ENCODE peak calls at places on chromosomes 2 and 18, in five cellular contexts. D is H9, X is H1, L is mesenchymal stem cell, P is trophoblast cell. U is an unnamed sample.

GRCh38 chr18:11689031-11689971 is at the start of gene GNAL:
- DNase-seq in D (peak; percentile 88), X (peak; percentile 75), L (peak; percentile 87), P (peak; percentile 8), U (peak; percentile 84)

GRCh38 chr2:144071461-144071860 is 448.5 kb downstream of the ZEB2 start:
- DNase-seq in D (no peak), X (no peak), L (no peak), P (no peak), U (no peak)

GRCh38 chr2:46187112-46187618 is 110.0 kb upstream of the EPAS1 start:
- DNase-seq in D (no peak), X (no peak), L (peak; percentile 46), P (no peak), U (no peak)

GRCh38 chr2:99984781-99985525 is 157.4 kb downstream of the AFF3 start:
- DNase-seq in D (no peak), X (no peak), L (peak; percentile 26), P (no peak), U (no peak)

GRCh38 chr18:70154591-70155194 is 50.8 kb downstream of the RTTN start:
- DNase-seq in D (no peak), X (no peak), L (peak; percentile 82), P (peak; percentile 77), U (no peak)

GRCh38 chr2:151410485-151410833 is 757 bp downstream of the RIF1 start:
- DNase-seq in D (no peak), X (no peak), L (peak; percentile 27), P (no peak), U (peak; percentile 31)

GRCh38 chr2:3229221-3229620 is 148.4 kb downstream of the EIPR1 start:
- DNase-seq in D (no peak), X (no peak), L (no peak), P (no peak), U (no peak)

GRCh38 chr2:232075080-232075479 is 113.6 kb downstream of the DIS3L2 start:
- DNase-seq in D (no peak), X (no peak), L (peak; percentile 10), P (no peak), U (no peak)

GRCh38 chr18:25921677-25922421 is 168.6 kb downstream of the SS18 start:
- DNase-seq in D (peak; percentile 68), X (peak; percentile 25), L (peak; percentile 12), P (peak; percentile 43), U (no peak)

GRCh38 chr2:231672617-231673347 is 35.5 kb upstream of the PTMA start:
- DNase-seq in D (peak; percentile 94), X (no peak), L (peak; percentile 80), P (peak; percentile 73), U (no peak)

GRCh38 chr2:48749820-48750739 is 5.4 kb downstream of the LHCGR start:
- DNase-seq in D (no peak), X (no peak), L (no peak), P (no peak), U (no peak)

GRCh38 chr2:213065583-213066444 is 85.6 kb downstream of the IKZF2 start:
- DNase-seq in D (peak; percentile 39), X (no peak), L (peak; percentile 20), P (no peak), U (no peak)

GRCh38 chr2:60463249-60463648 is 90.2 kb downstream of the BCL11A start:
- DNase-seq in D (no peak), X (no peak), L (no peak), P (no peak), U (no peak)

GRCh38 chr18:23725351-23725750 is 36.1 kb downstream of the LAMA3 start:
- DNase-seq in D (no peak), X (no peak), L (no peak), P (no peak), U (no peak)

GRCh38 chr2:191292869-191293268 is 47.7 kb downstream of the MYO1B start:
- DNase-seq in D (no peak), X (no peak), L (no peak), P (no peak), U (no peak)
- H3K27me3 ChIP-seq in D (no peaks in the 10 kb centered on the region), X (no peaks in the 10 kb centered on the region), L (no peaks in the 10 kb centered on the region), P (no peaks in the 10 kb centered on the region), U (no peaks in the 10 kb centered on the region)

GRCh38 chr2:12818416-12819097 is 101.8 kb downstream of the TRIB2 start:
- DNase-seq in D (no peak), X (no peak), L (no peak), P (no peak), U (no peak)

GRCh38 chr2:12816379-12817306 is 99.9 kb downstream of the TRIB2 start:
- DNase-seq in D (no peak), X (no peak), L (peak; percentile 53), P (no peak), U (no peak)

GRCh38 chr2:12819721-12820120 is 103.0 kb downstream of the TRIB2 start:
- DNase-seq in D (no peak), X (no peak), L (peak; percentile 74), P (no peak), U (no peak)

GRCh38 chr2:12817870-12818269 is 101.1 kb downstream of the TRIB2 start:
- DNase-seq in D (no peak), X (no peak), L (no peak), P (no peak), U (no peak)

DNA sequence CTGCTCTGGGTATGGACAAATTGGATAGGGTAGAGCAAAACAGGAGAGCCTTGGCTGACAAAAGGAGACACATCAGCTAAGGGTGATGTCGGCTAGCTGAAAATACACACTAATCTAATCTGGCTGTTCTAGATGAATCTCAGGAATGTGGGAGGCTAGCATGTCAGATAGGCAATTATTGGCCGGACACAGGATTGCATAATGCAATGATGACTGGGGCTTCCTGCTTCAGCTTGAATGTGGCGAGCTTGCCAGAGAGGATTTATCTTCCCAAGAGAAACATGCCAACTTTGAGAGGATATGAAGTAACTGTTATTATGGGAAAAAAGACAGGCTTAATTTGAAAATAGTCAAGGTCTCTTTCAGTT is 102.3 kb downstream of the TRIB2 start:
- DNase-seq in D (no peak), X (no peak), L (peak; percentile 98), P (peak; percentile 70), U (no peak)
- H2BK12ac ChIP-seq in D (no peak overlapping the region), X (no peak overlapping the region), L (no peak overlapping the region), P (no peak overlapping the region), U (no peak overlapping the region)

GRCh38 chr2:96240341-96241038 is 25.3 kb downstream of the TMEM127 start:
- DNase-seq in D (no peak), X (no peak), L (no peak), P (no peak), U (no peak)

GRCh38 chr2:96241227-96241626 is 24.6 kb downstream of the TMEM127 start:
- DNase-seq in D (peak; percentile 43), X (no peak), L (no peak), P (no peak), U (no peak)

GRCh38 chr2:96239091-96239490 is 26.7 kb downstream of the TMEM127 start:
- DNase-seq in D (no peak), X (no peak), L (no peak), P (no peak), U (no peak)

GRCh38 chr2:96238266-96238665 is 27.5 kb downstream of the TMEM127 start:
- DNase-seq in D (no peak), X (no peak), L (no peak), P (no peak), U (no peak)

DNA sequence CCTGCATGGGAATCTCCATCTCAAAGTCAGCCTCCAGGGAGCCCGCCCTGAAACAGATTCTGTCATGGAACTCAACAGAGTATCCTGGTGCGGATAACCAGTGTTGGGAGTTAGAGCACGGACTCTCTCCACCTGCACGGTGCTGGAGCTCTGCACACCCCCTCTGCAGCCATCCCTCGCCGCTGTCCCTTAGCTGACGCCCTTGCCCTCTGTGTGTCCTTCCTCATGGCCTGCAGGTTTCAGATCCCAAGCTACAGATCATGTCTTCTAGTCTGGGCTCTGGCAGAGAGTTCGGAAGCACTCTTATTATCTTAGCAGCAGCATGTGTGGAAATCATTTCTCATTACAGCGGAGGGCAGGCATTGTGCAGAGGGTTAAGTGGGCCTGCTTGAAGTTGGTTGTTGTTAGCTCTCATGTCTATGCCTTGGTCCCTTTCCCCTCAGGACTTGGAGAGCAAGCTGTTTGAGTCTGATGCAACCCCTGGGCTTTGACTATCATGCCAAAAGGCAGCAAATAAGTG is 26.0 kb downstream of the TMEM127 start:
- DNase-seq in D (no peak), X (no peak), L (no peak), P (no peak), U (no peak)
- H3K27me3 ChIP-seq in D (no peaks in the 10 kb centered on the region), X (no peaks in the 10 kb centered on the region), L (no peaks in the 10 kb centered on the region), P (no peaks in the 10 kb centered on the region), U (no peaks in the 10 kb centered on the region)

GRCh38 chr2:195092341-195092740 is 564.7 kb upstream of the SLC39A10 start:
- DNase-seq in D (peak; percentile 35), X (no peak), L (no peak), P (no peak), U (peak; percentile 6)
- H2BK12ac ChIP-seq in D (no peak overlapping the region), X (no peak overlapping the region), L (no peak overlapping the region), P (no peak overlapping the region), U (no peak overlapping the region)

U was measured in neuronal stem cell.